ENCODE peak calls at places on chromosomes 16 and 17, in six cellular contexts. One of them, this sample, is unnamed.

GRCh38 chr17:11241611-11242226 is 706 bp downstream of the SHISA6 start:
- DNase-seq in vagina: no peak
- DNase-seq in fibroblast of pulmonary artery: no peak
- DNase-seq in AG09309: no peak
- DNase-seq in thoracic aorta: no peak
- DNase-seq in fibroblast of lung: no peak
- DNase-seq in this sample: no peak

GRCh38 chr17:4513113-4514032 is 14.7 kb downstream of the SPNS2 start:
- DNase-seq in fibroblast of pulmonary artery: peak; percentile 28
- DNase-seq in fibroblast of lung: no peak
- DNase-seq in thoracic aorta: no peak
- DNase-seq in vagina: no peak
- DNase-seq in AG09309: no peak
- DNase-seq in this sample: no peak

GRCh38 chr17:49587366-49588073 is 11.8 kb downstream of the NXPH3 start:
- DNase-seq in AG09309: no peak
- DNase-seq in fibroblast of lung: no peak
- DNase-seq in vagina: no peak
- DNase-seq in fibroblast of pulmonary artery: no peak
- DNase-seq in thoracic aorta: no peak
- DNase-seq in this sample: no peak

GRCh38 chr17:56896968-56897359 is 16.9 kb downstream of the TRIM25 start:
- DNase-seq in fibroblast of pulmonary artery: no peak
- DNase-seq in vagina: no peak
- DNase-seq in thoracic aorta: no peak
- DNase-seq in fibroblast of lung: no peak
- DNase-seq in AG09309: no peak
- DNase-seq in this sample: peak; percentile 11

GRCh38 chr16:53098526-53099317 is 43.9 kb downstream of the CHD9 start:
- DNase-seq in fibroblast of pulmonary artery: peak; percentile 99
- DNase-seq in thoracic aorta: peak; percentile 62
- DNase-seq in fibroblast of lung: peak; percentile 98
- DNase-seq in vagina: peak; percentile 96
- DNase-seq in AG09309: no peak
- DNase-seq in this sample: peak; percentile 92

GRCh38 chr17:62680541-62681052 is 53.1 kb downstream of the MRC2 start:
- DNase-seq in AG09309: no peak
- DNase-seq in fibroblast of lung: no peak
- DNase-seq in vagina: no peak
- DNase-seq in thoracic aorta: no peak
- DNase-seq in fibroblast of pulmonary artery: no peak
- DNase-seq in this sample: no peak

GRCh38 chr16:81585785-81586184 is 141.2 kb downstream of the CMIP start:
- DNase-seq in AG09309: no peak
- DNase-seq in thoracic aorta: no peak
- DNase-seq in fibroblast of pulmonary artery: no peak
- DNase-seq in fibroblast of lung: no peak
- DNase-seq in vagina: no peak
- DNase-seq in this sample: no peak

GRCh38 chr17:319266-319665 is 33.3 kb downstream of the RPH3AL start:
- DNase-seq in vagina: no peak
- DNase-seq in thoracic aorta: no peak
- DNase-seq in AG09309: no peak
- DNase-seq in fibroblast of lung: no peak
- DNase-seq in fibroblast of pulmonary artery: no peak
- DNase-seq in this sample: no peak

GRCh38 chr17:79933863-79934652 is 94.8 kb upstream of the CBX4 start:
- DNase-seq in vagina: no peak
- DNase-seq in thoracic aorta: no peak
- DNase-seq in AG09309: no peak
- DNase-seq in fibroblast of pulmonary artery: no peak
- DNase-seq in fibroblast of lung: no peak
- DNase-seq in this sample: peak; percentile 48

GRCh38 chr16:14186954-14187306 is 115.8 kb downstream of the MRTFB start:
- DNase-seq in fibroblast of pulmonary artery: no peak
- DNase-seq in fibroblast of lung: no peak
- DNase-seq in AG09309: no peak
- DNase-seq in vagina: no peak
- DNase-seq in thoracic aorta: no peak
- DNase-seq in this sample: no peak

GRCh38 chr17:7997186-7997585 is 5.2 kb upstream of the GUCY2D start:
- DNase-seq in thoracic aorta: no peak
- DNase-seq in vagina: no peak
- DNase-seq in fibroblast of lung: peak; percentile 44
- DNase-seq in fibroblast of pulmonary artery: peak; percentile 51
- DNase-seq in AG09309: no peak
- DNase-seq in this sample: no peak

GRCh38 chr17:48951572-48951971 is 6.9 kb upstream of the SNF8 start:
- DNase-seq in AG09309: no peak
- DNase-seq in vagina: no peak
- DNase-seq in fibroblast of lung: no peak
- DNase-seq in fibroblast of pulmonary artery: no peak
- DNase-seq in thoracic aorta: no peak
- DNase-seq in this sample: no peak

GRCh38 chr17:50638572-50638850 is 3.8 kb downstream of the ABCC3 start:
- DNase-seq in fibroblast of lung: peak; percentile 33
- DNase-seq in AG09309: peak; percentile 13
- DNase-seq in fibroblast of pulmonary artery: peak; percentile 46
- DNase-seq in thoracic aorta: no peak
- DNase-seq in vagina: no peak
- DNase-seq in this sample: no peak

GRCh38 chr16:24700549-24701392 is 28.7 kb upstream of the TNRC6A start:
- DNase-seq in thoracic aorta: peak; percentile 85
- DNase-seq in vagina: peak; percentile 96
- DNase-seq in fibroblast of lung: peak; percentile 99
- DNase-seq in AG09309: peak; percentile 98
- DNase-seq in fibroblast of pulmonary artery: peak; percentile 97
- DNase-seq in this sample: peak; percentile 94

GRCh38 chr17:39688475-39688835 is 598 bp upstream of the PGAP3 start:
- DNase-seq in thoracic aorta: no peak
- DNase-seq in AG09309: no peak
- DNase-seq in fibroblast of lung: no peak
- DNase-seq in vagina: no peak
- DNase-seq in fibroblast of pulmonary artery: no peak
- DNase-seq in this sample: no peak

GRCh38 chr16:47236716-47237115 is 93.0 kb upstream of the NETO2 start:
- DNase-seq in fibroblast of pulmonary artery: no peak
- DNase-seq in vagina: no peak
- DNase-seq in thoracic aorta: no peak
- DNase-seq in AG09309: no peak
- DNase-seq in fibroblast of lung: no peak
- DNase-seq in this sample: no peak

GRCh38 chr16:2467301-2468141 is 3.6 kb upstream of the NTN3 start:
- DNase-seq in thoracic aorta: no peak
- DNase-seq in vagina: no peak
- DNase-seq in AG09309: no peak
- DNase-seq in fibroblast of pulmonary artery: peak; percentile 60
- DNase-seq in fibroblast of lung: peak; percentile 64
- DNase-seq in this sample: peak; percentile 91

GRCh38 chr16:85328665-85329058 is 216.4 kb upstream of the CIBAR2 start:
- DNase-seq in vagina: no peak
- DNase-seq in AG09309: no peak
- DNase-seq in fibroblast of lung: no peak
- DNase-seq in fibroblast of pulmonary artery: no peak
- DNase-seq in thoracic aorta: no peak
- DNase-seq in this sample: no peak

GRCh38 chr17:39979021-39979660 is 1.5 kb upstream of the PSMD3 start:
- DNase-seq in vagina: no peak
- DNase-seq in AG09309: peak; percentile 75
- DNase-seq in fibroblast of lung: peak; percentile 51
- DNase-seq in fibroblast of pulmonary artery: peak; percentile 71
- DNase-seq in thoracic aorta: no peak
- DNase-seq in this sample: no peak

GRCh38 chr16:24382929-24383328 is 126.8 kb downstream of the CACNG3 start:
- DNase-seq in thoracic aorta: no peak
- DNase-seq in fibroblast of lung: no peak
- DNase-seq in fibroblast of pulmonary artery: no peak
- DNase-seq in vagina: no peak
- DNase-seq in AG09309: no peak
- DNase-seq in this sample: no peak

GRCh38 chr17:37089998-37090397 is 141.2 kb downstream of the AATF start:
- DNase-seq in thoracic aorta: no peak
- DNase-seq in fibroblast of lung: no peak
- DNase-seq in fibroblast of pulmonary artery: peak; percentile 13
- DNase-seq in vagina: no peak
- DNase-seq in AG09309: no peak
- DNase-seq in this sample: no peak

GRCh38 chr17:79629548-79630049 is 18.7 kb upstream of the RBFOX3 start:
- DNase-seq in vagina: no peak
- DNase-seq in fibroblast of pulmonary artery: no peak
- DNase-seq in fibroblast of lung: no peak
- DNase-seq in thoracic aorta: no peak
- DNase-seq in AG09309: no peak
- DNase-seq in this sample: no peak

GRCh38 chr16:84616515-84616914 is 1.4 kb downstream of the COTL1 start:
- DNase-seq in vagina: no peak
- DNase-seq in fibroblast of pulmonary artery: no peak
- DNase-seq in fibroblast of lung: peak; percentile 37
- DNase-seq in thoracic aorta: no peak
- DNase-seq in AG09309: no peak
- DNase-seq in this sample: no peak

GRCh38 chr17:64628641-64629040 is 33.5 kb downstream of the SMURF2 start:
- DNase-seq in fibroblast of lung: no peak
- DNase-seq in AG09309: no peak
- DNase-seq in thoracic aorta: no peak
- DNase-seq in fibroblast of pulmonary artery: no peak
- DNase-seq in vagina: no peak
- DNase-seq in this sample: no peak

GRCh38 chr16:88907768-88908167 is 41.3 kb upstream of the PABPN1L start:
- DNase-seq in vagina: no peak
- DNase-seq in thoracic aorta: no peak
- DNase-seq in AG09309: no peak
- DNase-seq in fibroblast of lung: no peak
- DNase-seq in fibroblast of pulmonary artery: no peak
- DNase-seq in this sample: no peak

DNA sequence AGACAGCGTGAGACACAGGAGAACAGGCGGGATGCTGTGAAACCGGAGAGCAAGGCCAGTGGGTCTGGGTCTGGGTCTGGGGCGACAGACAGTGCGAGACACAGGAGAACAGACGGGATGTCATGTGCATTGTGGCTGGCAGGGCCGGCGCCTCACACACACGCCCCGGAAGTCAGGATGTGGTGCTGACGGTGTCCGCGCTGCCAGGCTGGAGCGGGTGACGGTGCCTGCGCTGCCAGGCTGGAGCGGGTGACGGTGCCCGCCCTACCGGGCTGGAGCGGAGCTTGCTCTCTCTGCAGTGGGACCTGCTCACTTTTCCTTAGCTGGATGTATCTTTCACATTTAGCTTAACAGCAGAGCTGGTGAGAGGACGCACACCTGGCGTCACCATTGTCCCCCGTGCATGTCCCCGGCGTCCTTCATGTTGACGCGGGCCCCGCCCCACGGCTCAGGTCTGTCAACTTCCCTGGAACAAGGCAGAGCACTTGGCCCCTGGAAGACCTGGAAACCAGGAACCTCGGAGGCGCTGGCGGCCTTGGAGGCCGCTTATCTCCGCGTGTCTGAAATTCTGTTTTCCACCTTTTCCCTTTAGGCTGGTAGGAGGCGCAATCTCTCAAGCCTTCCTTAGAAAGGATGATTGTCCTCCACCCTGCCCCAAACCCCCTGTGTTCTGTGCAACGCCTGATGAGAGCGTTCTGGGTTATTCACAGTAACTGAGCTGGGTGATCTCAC is 43.1 kb upstream of the ZNF750 start:
- DNase-seq in fibroblast of pulmonary artery: no peak
- DNase-seq in fibroblast of lung: no peak
- DNase-seq in AG09309: no peak
- DNase-seq in vagina: no peak
- DNase-seq in thoracic aorta: no peak
- DNase-seq in this sample: no peak
- H3K4me3 ChIP-seq in fibroblast of pulmonary artery: no peak overlapping the region
- H3K4me3 ChIP-seq in fibroblast of lung: no peak overlapping the region
- H3K4me3 ChIP-seq in AG09309: no peak overlapping the region
- H3K4me3 ChIP-seq in vagina: no peak overlapping the region
- H3K4me3 ChIP-seq in thoracic aorta: no peak overlapping the region
- H3K4me3 ChIP-seq in this sample: no peak overlapping the region

GRCh38 chr16:77435240-77435819 is 496 bp upstream of the ADAMTS18 start:
- DNase-seq in AG09309: no peak
- DNase-seq in thoracic aorta: no peak
- DNase-seq in fibroblast of lung: no peak
- DNase-seq in fibroblast of pulmonary artery: no peak
- DNase-seq in vagina: no peak
- DNase-seq in this sample: no peak
- H3K4me3 ChIP-seq in AG09309: no peak overlapping the region
- H3K4me3 ChIP-seq in thoracic aorta: no peak overlapping the region
- H3K4me3 ChIP-seq in fibroblast of lung: no peak overlapping the region
- H3K4me3 ChIP-seq in fibroblast of pulmonary artery: no peak overlapping the region
- H3K4me3 ChIP-seq in vagina: peak overlapping the region; percentile 35
- H3K4me3 ChIP-seq in this sample: no peak overlapping the region

GRCh38 chr16:280552-280951 is at the start of gene ARHGDIG:
- DNase-seq in thoracic aorta: no peak
- DNase-seq in fibroblast of lung: no peak
- DNase-seq in fibroblast of pulmonary artery: no peak
- DNase-seq in AG09309: no peak
- DNase-seq in vagina: no peak
- DNase-seq in this sample: no peak
- H3K4me3 ChIP-seq in thoracic aorta: peak within 1 kb of the TSS; percentile 52
- H3K4me3 ChIP-seq in fibroblast of lung: no peak within 1 kb of the TSS
- H3K4me3 ChIP-seq in fibroblast of pulmonary artery: peak within 1 kb of the TSS; percentile 19
- H3K4me3 ChIP-seq in AG09309: no peak within 1 kb of the TSS
- H3K4me3 ChIP-seq in vagina: peak within 1 kb of the TSS; percentile 41
- H3K4me3 ChIP-seq in this sample: peak within 1 kb of the TSS; percentile 45

GRCh38 chr17:17398928-17399926 is 77.6 kb upstream of the MED9 start:
- DNase-seq in vagina: no peak
- DNase-seq in thoracic aorta: no peak
- DNase-seq in fibroblast of pulmonary artery: no peak
- DNase-seq in fibroblast of lung: no peak
- DNase-seq in AG09309: no peak
- DNase-seq in this sample: no peak

GRCh38 chr17:17402558-17402957 is 74.2 kb upstream of the MED9 start:
- DNase-seq in fibroblast of lung: no peak
- DNase-seq in AG09309: no peak
- DNase-seq in fibroblast of pulmonary artery: no peak
- DNase-seq in vagina: no peak
- DNase-seq in thoracic aorta: no peak
- DNase-seq in this sample: no peak

GRCh38 chr17:17400566-17401184 is 76.1 kb upstream of the MED9 start:
- DNase-seq in AG09309: no peak
- DNase-seq in thoracic aorta: no peak
- DNase-seq in vagina: no peak
- DNase-seq in fibroblast of lung: no peak
- DNase-seq in fibroblast of pulmonary artery: no peak
- DNase-seq in this sample: no peak

GRCh38 chr17:17400070-17400469 is 76.7 kb upstream of the MED9 start:
- DNase-seq in vagina: no peak
- DNase-seq in thoracic aorta: no peak
- DNase-seq in fibroblast of lung: no peak
- DNase-seq in fibroblast of pulmonary artery: no peak
- DNase-seq in AG09309: no peak
- DNase-seq in this sample: no peak

DNA sequence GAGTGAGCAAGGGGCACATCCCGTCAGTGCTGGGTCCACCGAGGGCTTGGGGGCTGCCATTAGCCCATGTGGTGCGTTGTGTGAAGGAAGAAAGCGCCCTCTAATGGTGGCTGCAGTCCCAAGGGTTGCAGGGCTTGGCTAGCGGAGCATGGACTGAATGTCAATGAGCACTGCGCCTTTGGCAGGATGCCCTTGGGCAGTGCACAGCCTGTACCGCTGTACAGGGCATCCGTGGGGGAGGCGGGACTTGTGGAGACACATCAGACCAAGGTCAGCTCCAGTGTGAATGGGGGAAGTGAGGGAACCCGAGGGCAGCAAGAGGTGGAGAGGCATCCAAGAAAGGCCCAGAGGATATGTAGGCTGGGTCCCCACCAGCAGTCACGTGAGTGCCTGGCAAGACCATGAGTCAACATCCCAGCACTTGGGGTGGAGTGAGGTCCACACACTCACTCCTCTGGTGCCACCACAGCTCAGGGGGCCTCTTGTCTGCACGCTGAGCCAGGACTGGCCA is 75.5 kb upstream of the MED9 start:
- DNase-seq in thoracic aorta: no peak
- DNase-seq in fibroblast of pulmonary artery: no peak
- DNase-seq in vagina: no peak
- DNase-seq in AG09309: no peak
- DNase-seq in fibroblast of lung: no peak
- DNase-seq in this sample: no peak
- H3K4me3 ChIP-seq in thoracic aorta: no peak overlapping the region
- H3K4me3 ChIP-seq in fibroblast of pulmonary artery: no peak overlapping the region
- H3K4me3 ChIP-seq in vagina: no peak overlapping the region
- H3K4me3 ChIP-seq in AG09309: no peak overlapping the region
- H3K4me3 ChIP-seq in fibroblast of lung: no peak overlapping the region
- H3K4me3 ChIP-seq in this sample: no peak overlapping the region

This sample was measured in tibial artery.